ENCODE peak calls at places on chromosomes 11 and 22, in four cellular contexts. M is gastrocnemius medialis, U is pancreas, Z is right atrium auricular region. P is an unnamed sample.

GRCh38 chr22:22932512-22932941 is 44.9 kb downstream of the IGLL5 start:
- DNase-seq in Z (no peak), M (no peak), U (no peak), P (no peak)

GRCh38 chr11:800473-800872 is 2.4 kb upstream of the SLC25A22 start:
- DNase-seq in Z (no peak), M (no peak), U (no peak), P (no peak)

GRCh38 chr11:57438345-57439280 is 11.7 kb upstream of the SLC43A3 start:
- DNase-seq in Z (no peak), M (no peak), U (no peak), P (no peak)

GRCh38 chr11:13119928-13120520 is 110.9 kb downstream of the RASSF10 start:
- DNase-seq in U (no peak), Z (no peak), M (no peak), P (no peak)

GRCh38 chr11:121318848-121319834 is 26.6 kb downstream of the SC5D start:
- DNase-seq in Z (no peak), M (no peak), U (no peak), P (no peak)

GRCh38 chr11:118980191-118980881 is 8.8 kb downstream of the FOXR1 start:
- DNase-seq in Z (peak), U (no peak), M (peak), P (no peak)

GRCh38 chr22:44931766-44932165 is 78.0 kb downstream of the PHF21B start:
- DNase-seq in Z (no peak), U (no peak), M (no peak), P (no peak)

GRCh38 chr22:46953968-46954755 is 191.7 kb downstream of the TBC1D22A start:
- DNase-seq in U (no peak), M (no peak), Z (no peak), P (no peak)

GRCh38 chr11:45209904-45210699 is 63.7 kb downstream of the PRDM11 start:
- DNase-seq in M (peak), U (no peak), Z (peak), P (peak)

GRCh38 chr22:33000342-33001280 is 57.6 kb downstream of the SYN3 start:
- DNase-seq in Z (peak), M (no peak), U (no peak), P (peak)

GRCh38 chr11:6481924-6482275 is 599 bp downstream of the TIMM10B start:
- DNase-seq in M (no peak), U (no peak), Z (no peak), P (no peak)

GRCh38 chr11:73308963-73309960 is 1.2 kb downstream of the ARHGEF17 start:
- DNase-seq in M (peak), U (peak), Z (peak), P (no peak)

GRCh38 chr11:61067782-61068181 is 34.5 kb upstream of the CD5 start:
- DNase-seq in M (no peak), Z (no peak), U (no peak), P (no peak)

GRCh38 chr11:35838071-35838470 is 105.8 kb upstream of the LDLRAD3 start:
- DNase-seq in U (no peak), Z (no peak), M (no peak), P (no peak)

GRCh38 chr11:74195828-74196227 is 24.7 kb downstream of the PPME1 start:
- DNase-seq in M (no peak), U (no peak), Z (no peak), P (no peak)

GRCh38 chr22:50516891-50517290 is 8.5 kb downstream of the SCO2 start:
- DNase-seq in Z (no peak), M (no peak), U (no peak), P (no peak)

GRCh38 chr11:62054484-62055121 is 69.2 kb upstream of the INCENP start:
- DNase-seq in M (peak), Z (no peak), U (no peak), P (no peak)

GRCh38 chr11:2376751-2377451 is at the start of gene CD81:
- DNase-seq in U (no peak), Z (no peak), M (no peak), P (peak)

GRCh38 chr11:131910491-131911387 is 540.3 kb downstream of the NTM start:
- DNase-seq in M (no peak), Z (no peak), U (no peak), P (no peak)

GRCh38 chr22:37640591-37641250 is 1.3 kb downstream of the SH3BP1 start:
- DNase-seq in U (no peak), M (no peak), Z (no peak), P (no peak)

GRCh38 chr11:73851046-73851764 is 25.4 kb downstream of the COA4 start:
- DNase-seq in U (no peak), Z (no peak), M (no peak), P (no peak)

GRCh38 chr11:13885083-13885482 is 77.4 kb upstream of the SPON1 start:
- DNase-seq in U (no peak), M (no peak), Z (no peak), P (no peak)

GRCh38 chr22:43031617-43032016 is 16.7 kb upstream of the PACSIN2 start:
- DNase-seq in U (no peak), M (no peak), Z (no peak), P (no peak)

GRCh38 chr11:112744041-112744440 is 217.2 kb upstream of the NCAM1 start:
- DNase-seq in Z (no peak), U (no peak), M (no peak), P (no peak)

GRCh38 chr22:39570226-39570625 is 327 bp upstream of the CACNA1I start:
- DNase-seq in U (no peak), Z (no peak), M (no peak), P (no peak)

DNA sequence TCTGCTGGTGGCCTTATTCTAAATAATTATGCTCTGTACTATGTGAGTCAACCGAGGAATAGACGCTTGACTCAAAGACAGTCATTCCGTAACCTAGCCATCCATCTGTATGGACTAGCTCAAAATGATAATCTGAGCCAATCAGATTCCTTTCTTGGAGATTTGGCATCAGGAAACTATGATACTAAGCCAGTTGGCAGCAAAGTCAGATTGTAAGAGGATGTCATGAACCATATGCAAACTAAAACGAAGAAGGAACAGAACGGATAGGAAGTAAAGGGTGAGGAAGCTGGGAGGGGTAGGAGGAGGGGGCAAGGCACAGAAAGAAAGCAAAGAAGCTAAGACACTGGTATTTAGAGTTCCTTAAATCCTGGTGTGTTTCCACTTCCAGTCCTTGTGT is 10.7 kb upstream of the SESN3 start:
- DNase-seq in M (no peak), Z (no peak), U (no peak), P (no peak)
- H3K27ac ChIP-seq in M (no peak), Z (no peak), U (peak), P (no peak)

GRCh38 chr11:128302425-128303186 is 284.8 kb downstream of the ETS1 start:
- DNase-seq in Z (no peak), M (no peak), U (no peak), P (no peak)
- H3K27ac ChIP-seq in Z (no peak), M (no peak), U (no peak), P (no peak)

GRCh38 chr11:9905562-9905961 is 241.7 kb downstream of the SWAP70 start:
- DNase-seq in M (no peak), U (no peak), Z (no peak), P (no peak)
- H3K27ac ChIP-seq in M (no peak), U (no peak), Z (no peak), P (no peak)

GRCh38 chr22:36253523-36254490 is 874 bp downstream of the APOL1 start:
- DNase-seq in Z (no peak), M (no peak), U (no peak), P (no peak)
- H3K27ac ChIP-seq in Z (peak), M (peak), U (peak), P (peak)

P was measured in substantia nigra.